ENCODE peak calls at places on chromosomes 1 and 21, in eight cellular contexts. S is Panc1, J is BJ, G is GM13977, B is endothelial cell, Z is GM13976, T is progenitor cell of endocrine pancreas, Y is OCI-LY7. N is an unnamed sample.
A peak's percentile ranks its signal among the peaks of the same experiment; 100 is the strongest.

GRCh38 chr1:227725036-227725435 is 10.1 kb downstream of the JMJD4 start:
- DNase-seq in S (no peak), J (no peak), G (no peak), B (no peak), Z (no peak), T (no peak), Y (no peak), N (no peak)

GRCh38 chr1:228405979-228406265 is 713 bp downstream of the TRIM11 start:
- DNase-seq in S (no peak), J (no peak), G (no peak), B (no peak), Z (peak; percentile 58), T (no peak), Y (peak; percentile 58), N (no peak)

GRCh38 chr1:231611851-231612250 is 14.7 kb upstream of the DISC1 start:
- DNase-seq in S (no peak), J (no peak), G (no peak), B (no peak), Z (no peak), T (no peak), Y (no peak), N (no peak)

GRCh38 chr1:212179394-212180076 is 105.7 kb upstream of the PPP2R5A start:
- DNase-seq in S (peak; percentile 10), J (peak; percentile 74), G (no peak), B (no peak), Z (no peak), T (no peak), Y (no peak), N (no peak)

GRCh38 chr1:16338961-16339360 is 13.3 kb downstream of the FBXO42 start:
- DNase-seq in S (no peak), J (no peak), G (no peak), B (no peak), Z (no peak), T (no peak), Y (no peak), N (no peak)

GRCh38 chr1:228007801-228008341 is 1.1 kb downstream of the WNT3A start:
- DNase-seq in S (no peak), J (no peak), G (peak; percentile 42), B (no peak), Z (peak; percentile 34), T (peak; percentile 4), Y (no peak), N (no peak)

GRCh38 chr1:113616201-113616600 is 143.1 kb downstream of the PHTF1 start:
- DNase-seq in S (no peak), J (no peak), G (no peak), B (no peak), Z (no peak), T (no peak), Y (no peak), N (no peak)

GRCh38 chr1:193794239-193794638 is 607.8 kb upstream of the B3GALT2 start:
- DNase-seq in S (no peak), J (no peak), G (no peak), B (no peak), Z (no peak), T (no peak), Y (no peak), N (no peak)

GRCh38 chr1:214404571-214405213 is 123.7 kb downstream of the SMYD2 start:
- DNase-seq in S (no peak), J (no peak), G (no peak), B (no peak), Z (no peak), T (no peak), Y (no peak), N (peak; percentile 53)

GRCh38 chr1:7424352-7424890 is 346.7 kb upstream of the VAMP3 start:
- DNase-seq in S (no peak), J (no peak), G (no peak), B (no peak), Z (no peak), T (no peak), Y (no peak), N (no peak)

GRCh38 chr1:186887198-186887597 is 58.4 kb downstream of the PLA2G4A start:
- DNase-seq in S (no peak), J (no peak), G (no peak), B (no peak), Z (no peak), T (no peak), Y (no peak), N (no peak)

GRCh38 chr1:50812346-50812745 is 147.7 kb downstream of the FAF1 start:
- DNase-seq in S (no peak), J (no peak), G (no peak), B (no peak), Z (no peak), T (no peak), Y (no peak), N (no peak)

GRCh38 chr1:14467112-14467511 is 131.4 kb upstream of the KAZN start:
- DNase-seq in S (no peak), J (no peak), G (no peak), B (no peak), Z (no peak), T (no peak), Y (no peak), N (no peak)

GRCh38 chr1:183982172-183982963 is 55.2 kb downstream of the COLGALT2 start:
- DNase-seq in S (no peak), J (no peak), G (no peak), B (no peak), Z (no peak), T (no peak), Y (no peak), N (no peak)

GRCh38 chr21:36709030-36709867 is 10.3 kb downstream of the SIM2 start:
- DNase-seq in S (no peak), J (no peak), G (peak; percentile 57), B (no peak), Z (peak; percentile 45), T (no peak), Y (no peak), N (no peak)

GRCh38 chr1:173330149-173330951 is 123.2 kb upstream of the TNFSF4 start:
- DNase-seq in S (no peak), J (peak; percentile 33), G (no peak), B (no peak), Z (no peak), T (no peak), Y (peak; percentile 47), N (no peak)

GRCh38 chr1:31626451-31627202 is 9.1 kb downstream of the HCRTR1 start:
- DNase-seq in S (no peak), J (no peak), G (no peak), B (no peak), Z (no peak), T (no peak), Y (no peak), N (no peak)

GRCh38 chr1:160284220-160284781 is 632 bp downstream of the PEX19 start:
- DNase-seq in S (no peak), J (peak; percentile 21), G (no peak), B (peak; percentile 16), Z (peak; percentile 32), T (no peak), Y (peak; percentile 41), N (peak; percentile 43)

GRCh38 chr1:185695299-185695698 is 38.9 kb upstream of the HMCN1 start:
- DNase-seq in S (no peak), J (no peak), G (no peak), B (no peak), Z (no peak), T (no peak), Y (peak; percentile 22), N (no peak)
- TF ChIP-seq CTCF in S (peak; percentile 9), J (no peak), G (no peak), B (peak; percentile 45), Z (no peak), T (no peak), Y (peak; percentile 68), N (no peak)

GRCh38 chr1:216246577-216246976 is 176.7 kb downstream of the USH2A start:
- DNase-seq in S (no peak), J (no peak), G (no peak), B (no peak), Z (no peak), T (no peak), Y (no peak), N (no peak)
- TF ChIP-seq CTCF in S (no peak), J (no peak), G (no peak), B (no peak), Z (no peak), T (no peak), Y (no peak), N (no peak)

GRCh38 chr1:229786974-229787610 is 161.0 kb downstream of the URB2 start:
- DNase-seq in S (no peak), J (no peak), G (no peak), B (no peak), Z (no peak), T (no peak), Y (no peak), N (no peak)

GRCh38 chr1:229788004-229788403 is 162.0 kb downstream of the URB2 start:
- DNase-seq in S (no peak), J (no peak), G (no peak), B (no peak), Z (no peak), T (no peak), Y (no peak), N (no peak)

GRCh38 chr1:229782469-229782868 is 156.4 kb downstream of the URB2 start:
- DNase-seq in S (no peak), J (no peak), G (no peak), B (no peak), Z (no peak), T (no peak), Y (no peak), N (no peak)

GRCh38 chr1:229781453-229781852 is 155.4 kb downstream of the URB2 start:
- DNase-seq in S (no peak), J (no peak), G (no peak), B (no peak), Z (no peak), T (peak; percentile 19), Y (peak; percentile 17), N (no peak)

GRCh38 chr1:229784834-229785233 is 158.8 kb downstream of the URB2 start:
- DNase-seq in S (no peak), J (no peak), G (no peak), B (no peak), Z (no peak), T (no peak), Y (no peak), N (no peak)
- TF ChIP-seq CTCF in S (no peak), J (no peak), G (no peak), B (no peak), Z (no peak), T (no peak), Y (no peak), N (no peak)

DNA sequence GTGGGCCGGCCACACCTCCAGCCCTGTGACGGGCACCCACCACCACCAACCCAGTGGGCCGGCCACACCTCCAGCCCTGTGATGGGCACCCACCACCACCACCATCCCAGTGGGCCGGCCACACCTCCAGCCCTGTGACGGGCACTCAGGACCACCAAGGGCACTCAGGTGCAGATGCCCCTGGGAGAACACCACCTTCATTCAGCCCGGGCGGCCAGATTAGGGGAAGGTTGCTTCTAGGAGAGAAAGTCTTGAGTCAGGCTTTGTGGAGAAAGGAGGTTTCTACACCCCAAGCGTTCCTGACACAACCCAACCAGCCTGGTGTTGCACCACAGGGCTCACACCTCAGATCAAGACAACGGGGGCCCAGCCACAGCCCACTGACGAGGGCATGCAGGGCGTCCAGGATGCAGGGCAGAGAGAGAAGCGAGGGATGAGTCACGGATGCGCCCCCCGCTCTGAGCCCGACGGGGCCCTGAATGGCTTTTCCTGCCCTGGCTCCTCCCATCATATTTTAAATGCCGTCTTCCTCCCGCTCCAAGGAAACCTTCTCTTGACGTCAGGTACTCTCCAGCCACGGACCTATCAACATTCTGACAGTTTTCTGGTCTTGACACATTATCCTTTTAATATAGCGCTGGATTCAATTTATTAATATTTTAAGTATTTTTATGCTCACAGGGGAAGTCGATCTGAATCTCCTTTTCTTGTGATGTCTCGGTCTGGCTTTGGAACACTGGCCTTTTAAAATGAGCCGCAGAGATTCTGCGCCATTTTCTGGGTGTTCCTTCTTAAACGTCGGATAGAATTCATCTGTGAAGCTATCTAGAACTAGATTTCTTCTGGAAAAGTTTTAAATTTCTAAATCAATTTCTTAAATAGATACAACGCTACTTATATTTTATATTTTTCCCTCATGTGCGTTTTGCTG is 631 bp upstream of the SPATC1L start:
- DNase-seq in S (no peak), J (no peak), G (peak; percentile 82), B (peak; percentile 74), Z (peak; percentile 83), T (peak; percentile 79), Y (peak; percentile 52), N (peak; percentile 85)
- TF ChIP-seq CTCF in S (no peak), J (no peak), G (no peak), B (no peak), Z (no peak), T (no peak), Y (no peak), N (no peak)

N was measured in mesothelial cell of epicardium.